ENCODE peak calls at places on chromosomes 6 and 20, in five cellular contexts. A is keratinocyte, M is OCI-LY7, Y is GM10248, W is cardiac fibroblast. J is an unnamed sample.

GRCh38 chr6:2900221-2900807 is 2.8 kb downstream of the SERPINB9 start:
- DNase-seq in W (no peak), Y (no peak), A (no peak), M (no peak), J (no peak)

GRCh38 chr6:80728830-80729229 is 622.4 kb downstream of the BCKDHB start:
- DNase-seq in M (no peak), A (no peak), Y (no peak), W (no peak), J (no peak)

GRCh38 chr20:48944663-48945297 is 23.3 kb downstream of the ARFGEF2 start:
- DNase-seq in Y (no peak), A (no peak), M (no peak), W (no peak), J (no peak)

GRCh38 chr6:14192186-14192788 is 74.7 kb downstream of the CD83 start:
- DNase-seq in Y (no peak), W (peak), A (no peak), M (no peak), J (no peak)

GRCh38 chr20:23002276-23002675 is 32.8 kb upstream of the SSTR4 start:
- DNase-seq in M (no peak), A (no peak), W (no peak), Y (no peak), J (no peak)

GRCh38 chr6:149884215-149884614 is 13.7 kb downstream of the RAET1E start:
- DNase-seq in A (no peak), M (no peak), Y (no peak), W (peak), J (no peak)

GRCh38 chr6:42702200-42702599 is 20.2 kb downstream of the PRPH2 start:
- DNase-seq in M (no peak), Y (no peak), W (peak), A (peak), J (peak)

GRCh38 chr6:40379811-40380210 is 207.4 kb downstream of the LRFN2 start:
- DNase-seq in Y (no peak), A (no peak), W (no peak), M (no peak), J (no peak)

GRCh38 chr6:137415834-137416190 is 78.4 kb downstream of the OLIG3 start:
- DNase-seq in W (no peak), Y (no peak), M (no peak), A (no peak), J (no peak)

GRCh38 chr6:12075067-12075563 is 63.0 kb downstream of the HIVEP1 start:
- DNase-seq in Y (no peak), M (peak), W (peak), A (no peak), J (no peak)

GRCh38 chr6:139448094-139448649 is 73.7 kb upstream of the CITED2 start:
- DNase-seq in A (no peak), M (no peak), W (peak), Y (peak), J (peak)

GRCh38 chr6:28158318-28158717 is 16.6 kb downstream of the ZKSCAN8 start:
- DNase-seq in Y (no peak), A (no peak), M (no peak), W (no peak), J (no peak)

GRCh38 chr20:45578151-45578660 is 878 bp downstream of the WFDC8 start:
- DNase-seq in M (no peak), Y (no peak), A (no peak), W (no peak), J (no peak)

GRCh38 chr20:62215020-62215990 is 4.8 kb downstream of the HRH3 start:
- DNase-seq in A (no peak), W (no peak), Y (no peak), M (no peak), J (no peak)

GRCh38 chr6:140581601-140582000 is 1207.2 kb upstream of the CITED2 start:
- DNase-seq in A (no peak), M (no peak), W (no peak), Y (no peak), J (no peak)

GRCh38 chr20:4136078-4136966 is 121.0 kb upstream of the RNF24 start:
- DNase-seq in A (no peak), Y (no peak), W (peak), M (no peak), J (no peak)

GRCh38 chr6:87199787-87200186 is 44.4 kb downstream of the ZNF292 start:
- DNase-seq in A (no peak), W (no peak), Y (no peak), M (no peak), J (no peak)

GRCh38 chr6:36273802-36274201 is 3.9 kb downstream of the PNPLA1 start:
- DNase-seq in M (no peak), W (no peak), Y (no peak), A (no peak), J (no peak)

GRCh38 chr6:106360410-106360988 is at the start of gene CRYBG1:
- DNase-seq in A (no peak), Y (peak), M (peak), W (no peak), J (no peak)

GRCh38 chr6:130769812-130770211 is 57.4 kb upstream of the SMLR1 start:
- DNase-seq in W (no peak), M (no peak), Y (no peak), A (no peak), J (no peak)

GRCh38 chr20:16541878-16542277 is 31.4 kb downstream of the KIF16B start:
- DNase-seq in A (no peak), W (no peak), M (no peak), Y (no peak), J (no peak)

GRCh38 chr20:50519036-50519780 is 9.0 kb downstream of the PTPN1 start:
- DNase-seq in M (no peak), A (no peak), Y (no peak), W (no peak), J (no peak)

GRCh38 chr6:170128811-170129681 is 161.8 kb downstream of the DLL1 start:
- DNase-seq in A (no peak), Y (no peak), W (no peak), M (no peak), J (no peak)

GRCh38 chr6:47357827-47358226 is 48.1 kb upstream of the TNFRSF21 start:
- DNase-seq in A (no peak), W (no peak), M (peak), Y (no peak), J (no peak)

GRCh38 chr6:92271101-92271500 is 1148.3 kb downstream of the EPHA7 start:
- DNase-seq in A (no peak), W (no peak), Y (no peak), M (no peak), J (no peak)

GRCh38 chr6:37131104-37131959 is 38.6 kb upstream of the PIM1 start:
- DNase-seq in A (no peak), M (no peak), W (no peak), Y (no peak), J (no peak)

GRCh38 chr20:11453430-11453829 is 464.3 kb upstream of the BTBD3 start:
- DNase-seq in A (peak), Y (no peak), M (no peak), W (peak), J (peak)

GRCh38 chr20:57619053-57619831 is 984 bp downstream of the ZBP1 start:
- DNase-seq in W (no peak), Y (peak), M (peak), A (no peak), J (no peak)

GRCh38 chr6:93418448-93419303 is 683 bp downstream of the EPHA7 start:
- DNase-seq in A (no peak), W (peak), M (no peak), Y (peak), J (no peak)

GRCh38 chr20:3786126-3786484 is 435 bp downstream of the CENPB start:
- DNase-seq in M (no peak), Y (peak), W (peak), A (no peak), J (peak)

DNA sequence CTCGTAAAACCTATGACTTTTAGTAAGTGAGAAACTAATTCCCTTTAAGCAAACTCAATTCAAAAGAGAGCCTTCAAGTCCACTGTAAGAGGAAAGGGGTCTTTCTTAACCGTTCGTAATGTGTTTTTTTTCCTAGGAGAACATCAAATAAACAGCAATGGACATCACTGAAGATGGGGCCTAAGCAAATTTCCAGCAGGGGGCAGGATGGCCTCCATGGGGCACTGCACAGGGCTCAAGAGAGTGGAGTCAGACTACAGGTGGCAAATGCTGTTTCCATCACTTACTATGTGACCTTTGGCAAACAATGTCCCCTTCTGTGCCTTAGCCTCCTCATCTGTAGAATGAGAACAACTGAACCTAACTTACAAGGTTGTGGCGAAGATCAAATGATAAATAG is 88.7 kb downstream of the ARHGAP18 start:
- DNase-seq in W (peak), A (no peak), M (peak), Y (no peak), J (no peak)
- TF ChIP-seq CTCF in W (peak), A (peak), M (peak), Y (peak), J (peak)

GRCh38 chr6:15504581-15505350 is 158.1 kb downstream of the DTNBP1 start:
- DNase-seq in Y (no peak), A (peak), M (no peak), W (peak), J (peak)
- TF ChIP-seq CTCF in Y (no peak), A (no peak), M (no peak), W (no peak), J (peak)

GRCh38 chr6:113970808-113971676 is at the start of gene HDAC2:
- DNase-seq in M (peak), W (peak), Y (peak), A (no peak), J (peak)
- TF ChIP-seq CTCF in M (peak), W (no peak), Y (no peak), A (no peak), J (peak)

GRCh38 chr6:32154514-32155161 is 697 bp downstream of the PPT2 start:
- DNase-seq in M (peak), W (peak), A (no peak), Y (peak), J (peak)

GRCh38 chr6:32153252-32153834 is 598 bp upstream of the PPT2 start:
- DNase-seq in W (peak), Y (no peak), A (no peak), M (no peak), J (no peak)

GRCh38 chr6:32151885-32152311 is at the start of gene PRRT1:
- DNase-seq in A (no peak), W (no peak), M (no peak), Y (no peak), J (no peak)

GRCh38 chr6:32152414-32153251 is 894 bp upstream of the PRRT1 start:
- DNase-seq in M (no peak), A (no peak), W (peak), Y (no peak), J (peak)

GRCh38 chr6:32153835-32154513 is at the start of gene PPT2:
- DNase-seq in A (no peak), M (peak), W (peak), Y (peak), J (peak)
- TF ChIP-seq CTCF in A (peak), M (peak), W (no peak), Y (no peak), J (no peak)

GRCh38 chr6:17602888-17603287 is 2.8 kb downstream of the FAM8A1 start:
- DNase-seq in A (no peak), M (no peak), Y (no peak), W (no peak), J (no peak)
- TF ChIP-seq CTCF in A (no peak), M (no peak), Y (no peak), W (no peak), J (no peak)

DNA sequence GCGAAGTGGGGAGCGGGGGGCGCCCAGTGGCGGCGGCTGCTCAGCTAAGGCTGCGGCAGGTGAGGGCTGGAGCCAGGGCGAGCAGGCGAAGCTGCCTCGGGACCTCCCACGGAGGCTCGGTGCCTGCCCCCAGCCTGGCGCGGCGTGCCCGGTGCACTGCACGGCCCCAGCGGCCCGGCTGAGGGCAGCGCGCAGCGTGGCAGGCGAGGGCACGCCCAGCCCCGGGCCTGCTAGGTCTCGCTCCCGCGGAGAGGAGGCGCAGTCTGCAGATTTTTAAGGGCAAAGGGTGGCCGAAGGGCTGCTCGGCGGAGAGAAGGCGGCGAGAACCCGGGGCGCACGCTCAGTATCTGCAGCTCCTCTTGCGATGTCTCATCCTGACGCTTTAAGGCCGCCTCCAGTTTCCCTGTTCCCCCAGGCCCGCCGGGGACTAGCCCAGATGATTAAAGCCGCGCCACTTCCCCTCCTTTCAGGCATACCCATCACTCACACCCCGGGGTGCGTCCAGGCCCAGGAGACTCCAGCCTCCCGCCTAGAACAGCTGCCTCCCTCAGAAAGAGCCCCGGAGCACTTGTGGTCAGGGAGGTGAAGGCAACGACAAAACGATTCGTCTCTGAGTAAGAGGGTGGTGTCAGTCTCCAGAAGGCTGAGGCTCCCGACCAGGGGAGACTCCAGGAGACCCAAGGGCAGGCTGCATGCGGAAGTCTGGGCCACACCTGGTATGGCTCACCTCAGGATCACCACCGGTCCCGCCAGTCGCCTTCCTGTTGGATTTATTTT is at the start of gene FERMT1:
- DNase-seq in M (no peak), Y (peak), A (peak), W (peak), J (peak)
- TF ChIP-seq CTCF in M (no peak), Y (no peak), A (no peak), W (peak), J (peak)

DNA sequence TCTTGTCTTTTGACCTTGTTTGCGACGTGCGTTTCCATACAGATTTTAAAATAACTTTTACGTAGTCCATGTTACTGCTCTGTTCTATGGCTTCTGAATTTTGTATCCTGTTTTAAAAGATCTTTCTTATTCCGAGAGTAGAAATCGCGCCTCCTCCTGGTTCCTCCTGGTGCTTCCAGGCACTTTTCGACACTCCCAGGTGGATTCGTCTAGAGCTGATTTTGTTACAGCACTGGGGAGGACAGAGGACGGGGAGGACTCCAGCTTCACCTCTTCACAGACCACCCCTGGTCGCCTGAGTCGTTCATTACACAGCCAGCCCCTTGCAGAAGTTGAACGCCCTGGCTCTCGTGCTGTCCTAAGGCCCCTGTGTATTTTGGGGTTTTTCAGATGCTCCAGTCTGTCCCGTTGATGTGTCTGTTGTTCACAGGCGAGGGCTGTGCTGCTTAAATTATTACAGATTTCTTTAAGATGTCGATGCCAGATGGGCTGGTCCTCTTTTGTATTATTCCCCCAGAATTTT is 30.4 kb downstream of the COL20A1 start:
- DNase-seq in M (no peak), W (no peak), A (no peak), Y (no peak), J (no peak)
- TF ChIP-seq CTCF in M (no peak), W (no peak), A (no peak), Y (no peak), J (peak)

J was measured in HFFc6.